ENCODE peak calls at places on chromosome 20, in ten cellular contexts. Z, P, W, Q, G, L, X, H, C and D are unnamed samples.

GRCh38 chr20:461254-462198 is 807 bp downstream of the TBC1D20 start:
- DNase-seq in C (no peak), H (peak), W (peak), X (peak), G (peak), Q (peak), P (no peak), L (peak), Z (peak), D (peak)

GRCh38 chr20:57650756-57651483 is 30.7 kb upstream of the ZBP1 start:
- DNase-seq in Z (no peak), P (no peak), Q (no peak), C (no peak), G (no peak), X (no peak), W (no peak), H (no peak), L (no peak), D (no peak)

GRCh38 chr20:37309941-37310590 is 20.6 kb downstream of the MANBAL start:
- DNase-seq in H (no peak), X (no peak), W (no peak), Q (peak), P (no peak), C (no peak), Z (no peak), L (no peak), G (no peak), D (no peak)

GRCh38 chr20:48995599-48995998 is 50.5 kb upstream of the CSE1L start:
- DNase-seq in C (no peak), G (no peak), Q (no peak), X (no peak), Z (no peak), H (no peak), P (no peak), W (no peak), L (no peak), D (no peak)

GRCh38 chr20:50710492-50711063 is 19.2 kb upstream of the RIPOR3 start:
- DNase-seq in P (no peak), X (peak), H (no peak), W (no peak), L (peak), Z (no peak), G (peak), Q (no peak), C (no peak), D (no peak)

GRCh38 chr20:44407402-44408184 is 52.1 kb downstream of the HNF4A start:
- DNase-seq in W (no peak), C (no peak), G (peak), Q (peak), P (peak), Z (no peak), L (peak), X (no peak), H (no peak), D (peak)

GRCh38 chr20:18164356-18164755 is 26.7 kb downstream of the KAT14 start:
- DNase-seq in P (no peak), Q (no peak), G (peak), Z (no peak), L (peak), H (no peak), C (no peak), W (no peak), X (no peak), D (no peak)

GRCh38 chr20:43191946-43192847 is 2.5 kb upstream of the PTPRT start:
- DNase-seq in H (no peak), P (no peak), Z (peak), Q (no peak), X (peak), G (no peak), L (no peak), W (no peak), C (no peak), D (peak)

GRCh38 chr20:18738055-18738454 is 75.5 kb upstream of the SCP2D1 start:
- DNase-seq in P (no peak), X (no peak), Q (no peak), G (no peak), Z (no peak), L (no peak), C (no peak), H (no peak), W (no peak), D (peak)

GRCh38 chr20:1983311-1983710 is 10.5 kb downstream of the PDYN start:
- DNase-seq in Q (no peak), W (no peak), Z (no peak), P (no peak), H (no peak), X (peak), L (no peak), C (no peak), G (no peak), D (no peak)

GRCh38 chr20:54272901-54273488 is 65.1 kb downstream of the PFDN4 start:
- DNase-seq in W (no peak), L (no peak), X (no peak), C (no peak), H (no peak), P (no peak), Z (no peak), Q (no peak), G (no peak), D (no peak)
- TF ChIP-seq CTCF in W (no peak), L (no peak), X (no peak), C (no peak), H (no peak), P (peak), Z (no peak), Q (no peak), G (no peak), D (no peak)

GRCh38 chr20:59382326-59382725 is 81.9 kb downstream of the EDN3 start:
- DNase-seq in G (no peak), P (no peak), H (no peak), X (no peak), C (no peak), W (no peak), L (no peak), Z (no peak), Q (no peak), D (no peak)
- H3K27ac ChIP-seq in G (no peak), P (no peak), H (no peak), X (no peak), C (no peak), W (no peak), L (no peak), Z (no peak), Q (no peak), D (no peak)

DNA sequence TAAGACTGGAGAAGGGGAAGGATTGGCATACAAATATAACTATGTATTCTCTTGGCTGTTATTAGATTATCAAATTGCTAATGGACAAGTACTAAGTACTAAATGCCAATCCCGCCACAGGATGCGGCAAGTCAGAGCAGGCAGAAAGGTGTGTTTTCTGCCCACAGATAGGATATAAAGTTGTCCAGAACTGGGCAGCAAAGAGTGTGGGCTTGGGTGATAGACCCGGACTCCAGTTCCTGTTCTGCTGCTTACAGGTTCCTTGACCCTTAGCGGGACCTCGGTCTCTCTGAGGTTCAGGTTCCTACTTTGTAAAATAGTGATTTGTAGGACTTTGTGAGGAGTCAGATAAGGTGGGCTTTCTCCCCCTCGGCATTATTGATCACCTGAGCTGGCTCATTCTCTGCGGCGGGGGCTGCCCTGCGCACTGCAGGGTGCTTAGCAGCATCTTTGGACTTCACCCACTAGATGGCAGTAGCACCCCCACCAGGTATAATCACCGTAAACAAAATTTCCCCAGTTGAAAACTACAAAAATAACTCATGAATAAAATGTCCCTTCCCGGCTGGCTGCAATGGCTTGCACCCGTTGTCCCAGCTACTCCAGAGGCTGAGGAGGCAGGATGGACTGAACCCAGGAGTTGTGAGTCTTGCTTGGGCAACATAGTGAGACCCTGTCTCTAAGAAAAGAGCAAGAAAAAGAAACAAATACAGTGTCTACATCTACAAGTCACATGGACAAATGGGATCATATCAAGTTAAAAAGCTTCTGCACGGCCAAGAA is 193.1 kb downstream of the DOK5 start:
- DNase-seq in G (peak), H (no peak), P (no peak), Z (peak), C (no peak), L (no peak), W (no peak), X (peak), Q (no peak), D (peak)
- TF ChIP-seq CTCF in G (peak), H (peak), P (peak), Z (peak), C (peak), L (peak), W (peak), X (peak), Q (peak), D (peak)

GRCh38 chr20:3898639-3899038 is 9.5 kb downstream of the PANK2 start:
- DNase-seq in P (no peak), Q (no peak), H (no peak), X (no peak), W (no peak), Z (no peak), G (no peak), C (no peak), L (no peak), D (no peak)

GRCh38 chr20:3902041-3902440 is 12.9 kb downstream of the PANK2 start:
- DNase-seq in G (no peak), X (no peak), Z (no peak), C (no peak), H (no peak), Q (no peak), W (no peak), L (no peak), P (no peak), D (no peak)

GRCh38 chr20:3900187-3900604 is 11.0 kb downstream of the PANK2 start:
- DNase-seq in X (no peak), C (no peak), Z (no peak), L (peak), P (no peak), W (no peak), H (no peak), Q (no peak), G (no peak), D (no peak)

GRCh38 chr20:3902446-3902845 is 13.3 kb downstream of the PANK2 start:
- DNase-seq in Z (no peak), X (no peak), W (no peak), P (no peak), G (no peak), L (no peak), Q (no peak), C (no peak), H (no peak), D (no peak)

DNA sequence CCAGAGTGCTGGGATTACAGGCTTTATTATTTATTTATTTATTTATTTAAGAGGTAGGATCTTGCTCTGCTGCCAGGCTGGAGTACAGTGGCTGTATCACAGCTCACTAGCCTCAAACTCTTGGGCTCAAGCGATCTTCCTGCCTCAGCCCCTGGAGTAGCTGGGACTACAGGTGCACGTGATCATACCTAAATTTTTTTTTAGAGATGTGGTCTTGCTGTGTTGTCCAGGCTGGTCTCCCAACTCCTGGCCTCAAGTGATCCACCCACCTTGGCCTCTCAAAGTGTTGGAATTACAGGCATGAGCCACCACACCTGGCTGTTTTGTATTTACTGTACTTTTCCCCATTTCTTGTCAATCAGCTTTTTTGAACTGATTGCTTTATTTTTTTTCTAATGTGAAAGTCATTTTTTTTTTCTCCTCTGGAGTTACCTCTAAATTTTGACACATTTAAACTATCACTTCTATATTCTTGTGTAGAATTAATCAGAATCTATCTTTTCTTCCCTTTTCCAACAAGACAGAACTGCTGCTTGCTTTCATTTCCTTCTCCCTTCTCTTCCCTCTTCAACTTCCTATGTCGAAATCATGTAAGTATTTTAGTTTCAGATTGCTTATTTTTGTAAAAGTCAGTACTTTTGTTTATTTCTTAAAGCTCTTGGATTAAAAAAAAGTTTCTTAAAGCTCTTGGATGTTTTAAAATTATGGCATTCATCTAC is 12.0 kb downstream of the PANK2 start:
- DNase-seq in Z (no peak), W (no peak), X (no peak), C (no peak), Q (no peak), G (peak), L (no peak), P (no peak), H (no peak), D (no peak)
- H3K27ac ChIP-seq in Z (no peak), W (no peak), X (no peak), C (peak), Q (no peak), G (peak), L (no peak), P (no peak), H (peak), D (peak)

DNA sequence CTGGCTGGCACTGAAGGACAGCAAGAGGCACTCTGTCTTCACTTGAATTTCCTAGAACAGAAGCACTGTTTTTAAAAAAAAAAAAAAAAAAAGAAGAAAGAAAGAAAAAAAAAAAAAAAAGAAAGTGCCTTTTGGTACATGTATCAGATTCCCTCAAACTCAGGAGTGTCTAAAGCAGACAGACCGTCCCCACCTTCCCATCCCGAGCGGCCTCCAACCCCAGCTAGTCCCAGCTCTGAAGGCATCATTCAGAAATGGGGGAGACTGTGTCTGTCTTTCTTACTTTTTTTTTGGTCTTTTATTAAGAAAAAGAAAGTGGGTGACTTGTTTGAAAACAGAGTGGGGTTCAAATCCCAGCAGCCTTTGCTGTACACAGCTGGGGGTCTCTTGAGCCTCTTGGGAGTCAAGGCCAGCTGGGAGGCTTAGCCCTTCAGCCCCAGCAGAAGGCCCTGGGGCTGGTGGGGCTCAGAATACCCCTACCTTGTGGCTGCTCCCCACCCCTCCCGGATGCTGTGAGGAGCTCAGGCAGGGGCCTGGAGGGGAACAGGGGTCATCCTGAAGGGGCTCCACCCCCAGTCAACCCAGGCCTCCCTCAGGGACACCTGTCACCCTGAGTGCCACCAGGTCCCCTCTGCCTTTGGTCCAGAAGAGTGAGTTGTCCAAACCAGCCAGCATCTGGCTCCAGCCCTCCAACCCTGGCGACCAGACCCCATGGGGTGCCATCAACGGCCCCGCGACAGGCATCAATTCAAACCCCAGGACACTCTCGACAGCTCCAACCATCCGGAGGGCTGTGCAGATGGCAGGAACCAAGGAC is 128.3 kb downstream of the TAF4 start:
- DNase-seq in Q (no peak), P (no peak), H (peak), W (no peak), G (no peak), C (no peak), L (no peak), Z (peak), X (no peak), D (no peak)
- TF ChIP-seq CTCF in Q (no peak), P (no peak), H (no peak), W (no peak), G (no peak), C (no peak), L (no peak), Z (no peak), X (no peak), D (no peak)

DNA sequence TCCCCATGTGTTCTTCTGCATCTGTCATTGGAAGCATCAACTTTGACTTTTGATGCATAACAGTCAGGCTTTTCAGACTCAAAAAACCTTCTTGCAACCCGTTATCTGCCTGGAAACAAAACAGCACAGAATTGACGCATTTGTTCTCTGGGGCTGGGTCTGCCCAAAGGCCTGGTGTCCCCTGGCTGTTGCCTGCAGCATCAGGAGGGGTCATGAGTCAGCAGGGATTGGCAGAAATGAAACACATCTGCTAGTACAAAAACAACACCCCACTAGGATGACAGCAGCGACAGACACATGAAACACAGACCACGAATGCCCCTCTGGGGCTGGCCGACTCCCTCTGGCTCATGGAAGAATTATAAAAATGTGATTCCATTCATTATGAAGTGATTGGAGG is 157.6 kb upstream of the INSM1 start:
- DNase-seq in H (no peak), C (no peak), X (no peak), L (no peak), G (no peak), P (no peak), Q (no peak), Z (no peak), W (peak), D (no peak)
- H3K27ac ChIP-seq in H (peak), C (no peak), X (no peak), L (no peak), G (no peak), P (no peak), Q (no peak), Z (no peak), W (peak), D (no peak)

GRCh38 chr20:63443606-63444395 is 28.7 kb downstream of the KCNQ2 start:
- DNase-seq in W (no peak), G (no peak), Q (no peak), L (no peak), X (no peak), P (no peak), H (no peak), C (no peak), Z (no peak), D (no peak)

GRCh38 chr20:63441136-63441776 is 31.2 kb downstream of the KCNQ2 start:
- DNase-seq in H (no peak), X (no peak), Q (no peak), C (peak), L (no peak), Z (no peak), G (no peak), W (no peak), P (no peak), D (no peak)

GRCh38 chr20:63440366-63440955 is 32.0 kb downstream of the KCNQ2 start:
- DNase-seq in Q (no peak), L (no peak), G (no peak), H (no peak), C (no peak), X (no peak), P (no peak), Z (no peak), W (no peak), D (no peak)

GRCh38 chr20:63439866-63440265 is 32.6 kb downstream of the KCNQ2 start:
- DNase-seq in W (no peak), P (no peak), Z (no peak), L (no peak), G (no peak), C (no peak), H (no peak), Q (no peak), X (no peak), D (no peak)

GRCh38 chr20:63441777-63442493 is 30.5 kb downstream of the KCNQ2 start:
- DNase-seq in L (peak), P (peak), W (peak), Z (peak), H (peak), G (peak), Q (peak), X (peak), C (peak), D (peak)
- TF ChIP-seq CTCF in L (no peak), P (no peak), W (peak), Z (peak), H (peak), G (peak), Q (peak), X (no peak), C (peak), D (peak)

GRCh38 chr20:21435576-21435975 is 38.2 kb upstream of the NKX2-4 start:
- DNase-seq in H (no peak), W (no peak), C (no peak), Z (no peak), Q (no peak), L (peak), X (no peak), P (no peak), G (no peak), D (no peak)
- H3K27ac ChIP-seq in H (no peak), W (no peak), C (no peak), Z (no peak), Q (no peak), L (peak), X (no peak), P (no peak), G (no peak), D (no peak)

GRCh38 chr20:56630086-56630493 is 984 bp downstream of the TFAP2C start:
- DNase-seq in P (peak), W (no peak), C (no peak), X (peak), G (no peak), L (peak), Q (peak), H (no peak), Z (no peak), D (peak)
- TF ChIP-seq CTCF in P (peak), W (peak), C (peak), X (peak), G (peak), L (peak), Q (peak), H (peak), Z (peak), D (peak)

DNA sequence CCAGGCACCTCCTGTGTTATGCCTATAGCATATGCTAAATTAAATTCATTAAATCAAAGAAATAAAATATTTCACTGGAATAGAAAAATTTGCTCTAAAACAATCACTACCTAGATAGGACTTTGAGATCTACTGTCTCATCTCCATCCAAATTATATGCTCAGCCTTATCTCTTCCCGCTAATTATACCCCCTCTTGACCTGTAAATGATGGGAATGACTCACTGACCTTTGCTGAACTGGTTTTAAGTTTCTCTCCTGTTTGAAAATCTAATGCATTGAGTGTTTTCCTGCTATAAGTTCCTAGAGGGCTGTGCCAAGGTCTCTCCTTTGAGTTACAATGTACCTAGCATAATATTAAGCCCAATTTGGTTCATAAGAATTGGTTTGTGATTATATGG is 110.1 kb downstream of the BMP2 start:
- DNase-seq in W (no peak), H (no peak), X (no peak), P (no peak), Q (no peak), Z (no peak), L (no peak), C (no peak), G (no peak), D (no peak)
- H3K27ac ChIP-seq in W (no peak), H (no peak), X (no peak), P (no peak), Q (no peak), Z (no peak), L (no peak), C (no peak), G (no peak), D (no peak)